ENCODE peak calls at places on chromosomes 2 and 18, in six cellular contexts. R, N, I, Z, K and X are unnamed samples. For H3K9me2 and H3K27me3, the result is how much of the 10 kb centered on the place peaks cover.

GRCh38 chr18:21100141-21100540 is 11.5 kb downstream of the ROCK1 start:
- DNase-seq in R (no peak), N (peak), I (no peak), Z (no peak), K (no peak), X (no peak)

GRCh38 chr2:85791704-85792565 is 38.1 kb downstream of the ATOH8 start:
- DNase-seq in R (no peak), N (peak), I (no peak), Z (no peak), K (no peak), X (no peak)

GRCh38 chr2:159497256-159497655 is 119.1 kb downstream of the BAZ2B start:
- DNase-seq in R (peak), N (peak), I (peak), Z (peak), K (peak), X (no peak)

GRCh38 chr2:197251576-197251975 is 59.0 kb downstream of the ANKRD44 start:
- DNase-seq in R (no peak), N (peak), I (no peak), Z (no peak), K (no peak), X (no peak)

GRCh38 chr18:54023471-54023870 is 201.0 kb downstream of the MBD2 start:
- DNase-seq in R (no peak), N (peak), I (no peak), Z (peak), K (no peak), X (no peak)

GRCh38 chr2:145688156-145688555 is 1168.2 kb upstream of the ZEB2 start:
- DNase-seq in R (no peak), N (no peak), I (no peak), Z (no peak), K (no peak), X (peak)

GRCh38 chr2:88669371-88670214 is 21.9 kb upstream of the RPIA start:
- DNase-seq in R (peak), N (peak), I (peak), Z (peak), K (peak), X (peak)

GRCh38 chr2:120576509-120577474 is 158.9 kb upstream of the GLI2 start:
- DNase-seq in R (no peak), N (peak), I (no peak), Z (peak), K (peak), X (no peak)

GRCh38 chr2:12715878-12716249 is 872 bp upstream of the TRIB2 start:
- DNase-seq in R (peak), N (peak), I (peak), Z (peak), K (peak), X (peak)

GRCh38 chr2:128639693-128640092 is 321.0 kb upstream of the HS6ST1 start:
- DNase-seq in R (no peak), N (peak), I (no peak), Z (no peak), K (no peak), X (peak)
- H3K9me2 ChIP-seq in R (under half), N (under half), I (under half), Z (under half), K (under half), X (under half)

GRCh38 chr2:236237468-236238190 is 26.6 kb downstream of the ASB18 start:
- DNase-seq in R (no peak), N (no peak), I (no peak), Z (no peak), K (peak), X (no peak)
- H3K27me3 ChIP-seq in R (under half), N (half or more), I (under half), Z (under half), K (under half), X (under half)

GRCh38 chr2:148885209-148885608 is 10.2 kb downstream of the KIF5C start:
- DNase-seq in R (no peak), N (no peak), I (no peak), Z (no peak), K (no peak), X (no peak)
- H3K9ac ChIP-seq in R (no peak), N (no peak), I (no peak), Z (no peak), K (no peak), X (no peak)

GRCh38 chr2:7986431-7986830 is 695.4 kb upstream of the ID2 start:
- DNase-seq in R (no peak), N (no peak), I (no peak), Z (no peak), K (no peak), X (no peak)

GRCh38 chr2:7987992-7988391 is 693.9 kb upstream of the ID2 start:
- DNase-seq in R (no peak), N (no peak), I (no peak), Z (no peak), K (no peak), X (no peak)

GRCh38 chr2:7984693-7985353 is 697.0 kb upstream of the ID2 start:
- DNase-seq in R (no peak), N (no peak), I (no peak), Z (no peak), K (no peak), X (no peak)

GRCh38 chr2:7989823-7990222 is 692.0 kb upstream of the ID2 start:
- DNase-seq in R (no peak), N (no peak), I (no peak), Z (no peak), K (no peak), X (no peak)

DNA sequence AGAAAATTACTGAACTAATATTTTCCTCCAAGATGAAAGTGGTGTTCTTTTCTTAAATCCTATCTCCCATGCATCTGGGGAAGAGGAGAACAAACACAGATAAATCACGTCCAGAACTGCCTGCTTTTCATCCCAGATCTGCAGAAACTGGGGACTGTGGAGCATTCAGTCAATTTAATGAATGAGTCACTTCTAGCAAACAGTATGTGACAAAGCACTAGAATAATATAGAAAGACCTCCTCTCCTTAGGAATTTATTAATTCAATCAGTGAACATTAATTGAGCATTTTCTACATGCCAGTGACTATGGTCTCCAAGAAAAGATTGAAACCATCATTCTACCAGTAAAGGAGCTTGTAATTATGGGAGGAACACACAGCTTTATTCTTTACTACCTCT is 693.4 kb upstream of the ID2 start:
- DNase-seq in R (no peak), N (no peak), I (no peak), Z (peak), K (no peak), X (no peak)
- H3K9me2 ChIP-seq in R (under half), N (under half), I (under half), Z (under half), K (under half), X (under half)

GRCh38 chr18:37489998-37490397 is 75.6 kb downstream of the CELF4 start:
- DNase-seq in R (no peak), N (no peak), I (no peak), Z (no peak), K (no peak), X (no peak)
- H3K27me3 ChIP-seq in R (half or more), N (under half), I (under half), Z (under half), K (under half), X (under half)

GRCh38 chr2:224969633-224970292 is 72.5 kb downstream of the DOCK10 start:
- DNase-seq in R (no peak), N (no peak), I (no peak), Z (no peak), K (no peak), X (no peak)
- H3K9ac ChIP-seq in R (no peak), N (no peak), I (peak), Z (no peak), K (no peak), X (no peak)

DNA sequence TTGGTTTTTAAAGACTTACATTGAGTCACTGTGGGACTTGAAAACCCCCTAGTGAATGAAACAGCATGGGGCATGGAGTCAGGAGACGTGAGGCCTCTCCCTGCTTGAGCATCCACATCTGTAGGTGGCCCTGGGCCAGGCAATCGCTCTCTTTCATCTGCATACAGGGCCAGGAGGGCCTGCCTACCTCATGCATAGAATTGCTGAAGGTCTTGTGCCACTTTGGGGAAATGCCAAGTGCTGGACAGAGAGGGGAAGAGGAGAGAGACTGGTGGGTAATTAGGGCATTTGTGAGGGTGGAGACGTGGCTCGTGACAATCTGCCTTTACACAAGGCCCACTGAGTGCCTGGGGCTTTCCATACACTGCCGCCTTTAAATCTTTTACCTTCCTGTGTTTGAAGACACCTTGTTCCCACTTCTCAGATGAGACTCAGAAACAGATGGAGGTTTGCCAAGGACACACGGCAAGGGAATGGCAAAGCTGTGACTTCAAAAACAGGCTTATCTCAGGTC is 322.2 kb upstream of the HS6ST1 start:
- DNase-seq in R (no peak), N (no peak), I (no peak), Z (no peak), K (no peak), X (no peak)
- H3K9me2 ChIP-seq in R (under half), N (under half), I (under half), Z (under half), K (under half), X (under half)

GRCh38 chr2:3679616-3680393 is 21.8 kb downstream of the ALLC start:
- DNase-seq in R (no peak), N (no peak), I (no peak), Z (no peak), K (no peak), X (no peak)
- H3K27me3 ChIP-seq in R (under half), N (under half), I (under half), Z (under half), K (under half), X (under half)

DNA sequence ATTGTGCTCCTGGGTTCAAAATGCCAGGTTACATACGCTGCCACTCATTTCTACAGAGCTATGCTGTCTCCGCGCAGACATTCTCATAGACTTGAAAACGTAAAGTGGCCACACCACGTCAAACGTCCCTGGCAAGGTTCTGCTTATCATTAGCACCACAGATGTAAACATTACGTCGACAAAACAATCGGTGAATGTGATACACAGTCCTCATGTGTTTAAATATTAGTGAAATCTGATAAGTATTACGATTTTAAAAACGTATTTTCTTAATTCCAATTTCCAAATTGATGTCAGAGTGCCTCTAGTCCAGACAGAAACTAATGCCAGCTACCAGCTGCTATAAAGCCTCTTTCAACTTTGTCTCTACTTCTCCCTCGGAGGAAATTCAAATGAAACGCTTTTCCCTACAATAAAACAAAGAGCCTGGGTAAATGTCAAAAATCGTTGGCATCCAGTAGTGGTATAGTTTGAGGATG is 1.1 kb downstream of the STK17B start:
- DNase-seq in R (no peak), N (peak), I (peak), Z (peak), K (peak), X (peak)
- H3K9ac ChIP-seq in R (peak), N (peak), I (peak), Z (peak), K (peak), X (peak)

DNA sequence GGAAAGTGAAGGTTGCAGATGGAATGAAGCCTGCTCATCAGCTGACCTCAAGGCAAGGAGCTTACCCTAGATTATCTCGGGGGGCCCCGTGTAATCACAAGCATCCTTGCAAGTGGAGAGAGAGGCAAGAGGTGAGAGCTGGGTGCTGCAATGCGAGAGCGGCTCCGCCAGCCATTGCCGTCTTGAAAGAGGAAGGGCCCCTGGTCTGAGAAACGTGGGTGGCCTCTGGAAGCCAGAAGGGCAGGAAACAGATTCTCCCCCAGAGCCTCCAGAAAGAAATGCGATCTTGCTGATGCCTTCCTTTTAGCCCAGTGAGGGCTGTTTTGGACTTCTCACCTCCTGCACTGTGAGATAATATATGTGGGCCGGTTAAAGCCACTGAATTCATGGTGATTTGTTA is 319.6 kb upstream of the HS6ST1 start:
- DNase-seq in R (no peak), N (no peak), I (no peak), Z (no peak), K (no peak), X (no peak)
- H3K9me2 ChIP-seq in R (under half), N (under half), I (under half), Z (under half), K (under half), X (under half)